ENCODE peak calls at places on chromosome 21, in five cellular contexts. T is ovary, H is IMR-90, L is right lobe of liver, S is adrenal gland. E is an unnamed sample. For H3K27me3, the result is how much of the 10 kb centered on the place peaks cover.

GRCh38 chr21:33268392-33268735 is 2.2 kb downstream of the IL10RB start:
- DNase-seq in T (no peak), H (no peak), L (no peak), S (no peak), E (peak)

GRCh38 chr21:31961027-31961426 is 88.2 kb downstream of the HUNK start:
- DNase-seq in T (no peak), H (no peak), L (no peak), S (no peak), E (no peak)

GRCh38 chr21:17576080-17576835 is 36.4 kb downstream of the BTG3 start:
- DNase-seq in T (no peak), H (no peak), L (no peak), S (no peak), E (no peak)

GRCh38 chr21:31713973-31714740 is 17.8 kb downstream of the SCAF4 start:
- DNase-seq in T (no peak), H (peak), L (no peak), S (no peak), E (no peak)

GRCh38 chr21:27769763-27770162 is 802.9 kb upstream of the ADAMTS5 start:
- DNase-seq in T (no peak), H (no peak), L (no peak), S (no peak), E (no peak)

GRCh38 chr21:29124645-29125044 is 5.8 kb upstream of the MAP3K7CL start:
- DNase-seq in T (no peak), H (no peak), L (no peak), S (no peak), E (no peak)

GRCh38 chr21:32252136-32252535 is 26.7 kb downstream of the MIS18A start:
- DNase-seq in T (no peak), H (no peak), L (no peak), S (no peak), E (no peak)

GRCh38 chr21:28489197-28489596 is 503.5 kb downstream of the LTN1 start:
- DNase-seq in T (no peak), H (no peak), L (no peak), S (no peak), E (no peak)

GRCh38 chr21:31119199-31119598 is 80.9 kb upstream of the KRTAP19-8 start:
- DNase-seq in T (no peak), H (no peak), L (no peak), S (no peak), E (no peak)

GRCh38 chr21:38712076-38712475 is 93.7 kb upstream of the ETS2 start:
- DNase-seq in T (no peak), H (peak), L (no peak), S (peak), E (no peak)

GRCh38 chr21:33314096-33314495 is 10.7 kb upstream of the IFNAR1 start:
- DNase-seq in T (no peak), H (no peak), L (no peak), S (no peak), E (no peak)

GRCh38 chr21:30779269-30779668 is 24.0 kb upstream of the KRTAP21-1 start:
- DNase-seq in T (no peak), H (no peak), L (no peak), S (no peak), E (no peak)

GRCh38 chr21:39121600-39122355 is 61.5 kb downstream of the PSMG1 start:
- DNase-seq in T (no peak), H (no peak), L (no peak), S (no peak), E (no peak)

GRCh38 chr21:40151611-40152010 is 284.4 kb downstream of the PCP4 start:
- DNase-seq in T (no peak), H (no peak), L (no peak), S (no peak), E (no peak)

GRCh38 chr21:39484711-39485264 is 33.0 kb downstream of the SH3BGR start:
- DNase-seq in T (no peak), H (no peak), L (no peak), S (no peak), E (no peak)

GRCh38 chr21:32101206-32101763 is 177.6 kb downstream of the MIS18A start:
- DNase-seq in T (no peak), H (no peak), L (no peak), S (no peak), E (no peak)

GRCh38 chr21:19322360-19322759 is 918.8 kb upstream of the TMPRSS15 start:
- DNase-seq in T (no peak), H (no peak), L (no peak), S (no peak), E (no peak)

GRCh38 chr21:45859041-45859761 is 122.4 kb upstream of the COL6A1 start:
- DNase-seq in T (no peak), H (no peak), L (no peak), S (peak), E (no peak)

GRCh38 chr21:45858180-45858579 is 123.4 kb upstream of the COL6A1 start:
- DNase-seq in T (no peak), H (no peak), L (no peak), S (peak), E (no peak)

GRCh38 chr21:45860493-45861155 is 120.9 kb upstream of the COL6A1 start:
- DNase-seq in T (peak), H (no peak), L (no peak), S (peak), E (no peak)

GRCh38 chr21:45861156-45861870 is 120.3 kb upstream of the COL6A1 start:
- DNase-seq in T (no peak), H (no peak), L (no peak), S (peak), E (no peak)

DNA sequence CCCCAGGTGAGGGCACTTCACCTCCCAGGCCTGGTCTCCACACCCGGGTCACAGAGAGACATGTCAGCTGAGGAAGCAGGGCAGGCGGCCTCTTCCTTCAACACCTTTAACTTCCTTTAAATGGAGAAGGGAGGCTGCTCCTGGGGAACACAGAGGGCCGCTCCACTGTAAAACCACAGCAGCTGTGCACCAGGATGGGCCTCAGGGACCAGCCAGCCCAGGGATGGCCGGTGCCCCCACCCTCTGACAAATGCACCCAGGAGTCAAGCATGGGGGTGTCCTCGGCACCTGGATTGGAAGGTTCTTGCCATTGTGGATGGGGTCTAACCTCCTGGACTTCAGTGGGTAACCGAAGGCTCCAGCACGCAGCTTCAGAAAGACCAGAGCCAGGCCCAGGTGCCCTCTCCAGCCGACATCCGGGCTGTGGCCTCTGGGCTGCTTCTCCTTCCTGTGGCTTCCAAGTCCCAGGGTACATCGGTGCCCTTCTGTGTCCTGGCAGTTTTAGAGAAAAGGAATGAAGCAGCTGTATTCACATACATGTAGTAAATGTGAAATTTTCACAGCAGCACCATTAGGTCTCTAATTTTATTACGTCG is 121.7 kb upstream of the COL6A1 start:
- DNase-seq in T (no peak), H (no peak), L (no peak), S (peak), E (no peak)
- H3K27me3 ChIP-seq in T (under half), H (under half), L (under half), S (under half), E (under half)

GRCh38 chr21:42234026-42234425 is 15.1 kb downstream of the ABCG1 start:
- DNase-seq in T (no peak), H (no peak), L (no peak), S (no peak), E (no peak)

GRCh38 chr21:42231761-42232160 is 12.8 kb downstream of the ABCG1 start:
- DNase-seq in T (no peak), H (no peak), L (no peak), S (no peak), E (no peak)

GRCh38 chr21:42232176-42232825 is 13.4 kb downstream of the ABCG1 start:
- DNase-seq in T (no peak), H (no peak), L (no peak), S (no peak), E (no peak)

GRCh38 chr21:42234464-42235241 is 15.7 kb downstream of the ABCG1 start:
- DNase-seq in T (peak), H (peak), L (peak), S (peak), E (peak)

DNA sequence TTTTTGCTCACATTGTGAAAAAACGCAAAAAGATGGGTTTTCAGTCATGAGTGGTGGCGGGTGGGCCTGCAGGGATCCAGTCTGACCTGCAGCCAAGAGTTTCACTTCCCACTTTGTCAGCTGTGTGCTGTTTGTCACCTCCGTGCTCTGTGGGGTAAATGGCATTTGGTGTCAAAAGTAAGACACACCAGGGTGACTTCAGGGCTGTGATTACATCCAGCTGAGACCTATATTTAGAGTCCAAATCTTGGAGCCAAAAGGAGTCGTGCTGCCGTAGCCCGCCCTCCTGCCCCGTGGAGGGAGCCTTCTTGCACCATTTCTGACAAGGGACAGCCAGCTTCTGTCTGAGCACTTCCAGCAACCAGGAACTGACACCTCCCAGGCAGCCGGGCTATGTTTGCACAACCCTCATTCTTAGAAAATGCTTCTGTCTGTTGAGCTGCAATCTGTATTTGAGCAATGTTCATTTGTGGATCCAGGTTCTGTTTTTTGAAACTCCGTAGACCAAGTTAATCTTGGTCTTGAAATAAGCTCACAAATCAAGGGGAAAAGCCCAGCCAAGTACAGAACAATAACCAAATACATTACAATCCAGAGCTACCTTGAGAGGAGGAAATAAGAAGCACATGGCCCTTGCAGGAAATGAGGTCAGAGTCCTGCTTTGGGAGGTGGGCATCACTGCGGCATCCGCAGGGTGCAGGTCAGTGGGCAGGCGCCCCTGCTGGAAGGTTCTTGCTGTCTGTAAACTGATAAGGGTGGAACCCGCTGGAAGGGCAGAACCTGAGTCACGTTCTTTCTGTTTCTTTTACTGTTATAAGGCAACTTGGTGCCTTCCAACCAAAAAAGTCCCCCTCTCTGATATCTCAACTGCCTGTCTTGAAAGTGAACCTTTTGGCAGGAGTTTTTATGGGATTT is 14.4 kb downstream of the ABCG1 start:
- DNase-seq in T (peak), H (peak), L (peak), S (peak), E (peak)
- TF ChIP-seq CTCF in T (peak), H (peak), L (peak), S (peak), E (peak)

DNA sequence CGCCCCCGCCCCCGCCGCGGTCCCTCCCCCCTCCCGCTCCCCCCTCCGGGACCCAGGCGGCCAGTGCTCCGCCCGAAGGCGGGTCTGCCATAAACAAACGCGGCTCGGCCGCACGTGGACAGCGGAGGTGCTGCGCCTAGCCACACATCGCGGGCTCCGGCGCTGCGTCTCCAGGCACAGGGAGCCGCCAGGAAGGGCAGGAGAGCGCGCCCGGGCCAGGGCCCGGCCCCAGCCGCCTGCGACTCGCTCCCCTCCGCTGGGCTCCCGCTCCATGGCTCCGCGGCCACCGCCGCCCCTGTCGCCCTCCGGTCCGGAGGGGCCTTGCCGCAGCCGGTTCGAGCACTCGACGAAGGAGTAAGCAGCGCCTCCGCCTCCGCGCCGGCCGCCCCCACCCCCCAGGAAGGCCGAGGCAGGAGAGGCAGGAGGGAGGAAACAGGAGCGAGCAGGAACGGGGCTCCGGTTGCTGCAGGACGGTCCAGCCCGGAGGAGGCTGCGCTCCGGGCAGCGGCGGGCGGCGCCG is at the start of gene SIM2:
- DNase-seq in T (no peak), H (peak), L (no peak), S (peak), E (peak)
- TF ChIP-seq POLR2A in T (no peak), H (no peak), L (no peak), S (no peak), E (no peak)

GRCh38 chr21:44929799-44930542 is 9.3 kb upstream of the ITGB2 start:
- DNase-seq in T (no peak), H (no peak), L (no peak), S (no peak), E (no peak)
- H3K27me3 ChIP-seq in T (under half), H (half or more), L (under half), S (under half), E (under half)

GRCh38 chr21:41929248-41929647 is 24.6 kb downstream of the C2CD2 start:
- DNase-seq in T (no peak), H (no peak), L (no peak), S (no peak), E (no peak)

GRCh38 chr21:41932576-41933258 is 21.1 kb downstream of the C2CD2 start:
- DNase-seq in T (peak), H (peak), L (no peak), S (peak), E (no peak)

GRCh38 chr21:41931041-41931451 is 22.8 kb downstream of the C2CD2 start:
- DNase-seq in T (peak), H (no peak), L (no peak), S (peak), E (no peak)

GRCh38 chr21:41933259-41934079 is 20.3 kb downstream of the C2CD2 start:
- DNase-seq in T (peak), H (peak), L (no peak), S (peak), E (no peak)

GRCh38 chr21:41932191-41932575 is 21.6 kb downstream of the C2CD2 start:
- DNase-seq in T (peak), H (peak), L (no peak), S (peak), E (no peak)
- TF ChIP-seq CTCF in T (no peak), H (peak), L (no peak), S (no peak), E (no peak)

GRCh38 chr21:37267269-37268185 is at the start of gene VPS26C:
- DNase-seq in T (peak), H (peak), L (peak), S (peak), E (peak)
- TF ChIP-seq POLR2A in T (peak), H (peak), L (peak), S (peak), E (no peak)

GRCh38 chr21:41771625-41771945 is 4.7 kb upstream of the RIPK4 start:
- DNase-seq in T (no peak), H (no peak), L (no peak), S (no peak), E (no peak)
- H3K27me3 ChIP-seq in T (under half), H (half or more), L (under half), S (half or more), E (half or more)

E was measured in stomach.